ENCODE peak calls at places on chromosome 14, in seven cellular contexts. G is CD4-positive, alpha-beta T cell; R is fibroblast of the aortic adventitia; V is tibial artery; B is kidney; J is IMR-90; D is caudate nucleus. U is an unnamed sample.
A peak's percentile ranks its signal among the peaks of the same experiment; 100 is the strongest.

GRCh38 chr14:90091393-90091792 is 29.6 kb downstream of the KCNK13 start:
- DNase-seq in G (no peak), R (peak; percentile 80), V (no peak), B (no peak), J (peak; percentile 20), D (no peak), U (no peak)

GRCh38 chr14:91084516-91084915 is 24.1 kb upstream of the RPS6KA5 start:
- DNase-seq in G (no peak), R (no peak), V (no peak), B (no peak), J (no peak), D (no peak), U (no peak)

GRCh38 chr14:99476864-99477263 is 3.8 kb downstream of the SETD3 start:
- DNase-seq in G (no peak), R (peak; percentile 26), V (no peak), B (no peak), J (peak; percentile 47), D (no peak), U (no peak)

GRCh38 chr14:64732066-64732465 is 27.8 kb downstream of the PLEKHG3 start:
- DNase-seq in G (no peak), R (no peak), V (no peak), B (peak; percentile 37), J (no peak), D (no peak), U (no peak)

GRCh38 chr14:62655161-62655560 is 390.1 kb downstream of the KCNH5 start:
- DNase-seq in G (no peak), R (no peak), V (no peak), B (no peak), J (peak; percentile 49), D (no peak), U (no peak)

GRCh38 chr14:101033446-101034165 is 130.1 kb upstream of the RTL1 start:
- DNase-seq in G (no peak), R (no peak), V (peak; percentile 14), B (peak; percentile 61), J (no peak), D (no peak), U (no peak)

GRCh38 chr14:74531011-74531410 is 37.4 kb downstream of the ISCA2 start:
- DNase-seq in G (no peak), R (no peak), V (no peak), B (no peak), J (no peak), D (no peak), U (no peak)

GRCh38 chr14:77902806-77903205 is 102.9 kb downstream of the ADCK1 start:
- DNase-seq in G (no peak), R (no peak), V (no peak), B (no peak), J (no peak), D (no peak), U (no peak)

GRCh38 chr14:89121961-89122675 is 294.9 kb downstream of the FOXN3 start:
- DNase-seq in G (no peak), R (no peak), V (no peak), B (no peak), J (no peak), D (no peak), U (no peak)

GRCh38 chr14:77355811-77356210 is 21.1 kb downstream of the TMED8 start:
- DNase-seq in G (no peak), R (peak; percentile 6), V (no peak), B (no peak), J (no peak), D (no peak), U (no peak)

GRCh38 chr14:88914956-88915355 is 90.5 kb downstream of the TTC8 start:
- DNase-seq in G (no peak), R (no peak), V (no peak), B (no peak), J (no peak), D (no peak), U (no peak)

GRCh38 chr14:102326583-102326982 is 7.0 kb downstream of the ZNF839 start:
- DNase-seq in G (no peak), R (no peak), V (no peak), B (no peak), J (no peak), D (no peak), U (no peak)

GRCh38 chr14:54166049-54166950 is 209.7 kb upstream of the BMP4 start:
- DNase-seq in G (no peak), R (no peak), V (no peak), B (no peak), J (no peak), D (no peak), U (no peak)

GRCh38 chr14:67285876-67286452 is 44.7 kb downstream of the PALS1 start:
- DNase-seq in G (no peak), R (peak; percentile 78), V (no peak), B (no peak), J (peak; percentile 64), D (no peak), U (no peak)

GRCh38 chr14:56195727-56196126 is 77.5 kb downstream of the PELI2 start:
- DNase-seq in G (no peak), R (no peak), V (no peak), B (peak; percentile 66), J (peak; percentile 58), D (no peak), U (no peak)

GRCh38 chr14:95468416-95469133 is 47.9 kb downstream of the SYNE3 start:
- DNase-seq in G (no peak), R (no peak), V (no peak), B (peak; percentile 53), J (no peak), D (no peak), U (no peak)

GRCh38 chr14:64755661-64756265 is 51.5 kb downstream of the PLEKHG3 start:
- DNase-seq in G (peak; percentile 59), R (peak; percentile 33), V (no peak), B (no peak), J (peak; percentile 21), D (no peak), U (peak; percentile 53)

GRCh38 chr14:54562334-54562733 is 4.6 kb upstream of the SAMD4A start:
- DNase-seq in G (no peak), R (peak; percentile 21), V (no peak), B (no peak), J (peak; percentile 57), D (no peak), U (no peak)

GRCh38 chr14:24690492-24690891 is 56.5 kb upstream of the GZMB start:
- DNase-seq in G (no peak), R (no peak), V (no peak), B (no peak), J (no peak), D (no peak), U (no peak)

GRCh38 chr14:55610717-55611370 is 30.8 kb downstream of the KTN1 start:
- DNase-seq in G (no peak), R (no peak), V (no peak), B (no peak), J (no peak), D (no peak), U (no peak)

GRCh38 chr14:89617471-89618291 is 200.6 kb upstream of the FOXN3 start:
- DNase-seq in G (peak; percentile 5), R (peak; percentile 73), V (peak; percentile 38), B (peak; percentile 63), J (peak; percentile 77), D (no peak), U (no peak)

GRCh38 chr14:99940064-99940463 is 125.2 kb upstream of the EVL start:
- DNase-seq in G (no peak), R (no peak), V (no peak), B (no peak), J (no peak), D (no peak), U (no peak)

GRCh38 chr14:64450255-64450654 is 15.0 kb upstream of the AKAP5 start:
- DNase-seq in G (no peak), R (no peak), V (no peak), B (no peak), J (no peak), D (no peak), U (no peak)

GRCh38 chr14:89351364-89351957 is 65.6 kb downstream of the FOXN3 start:
- DNase-seq in G (no peak), R (peak; percentile 33), V (no peak), B (no peak), J (peak; percentile 42), D (no peak), U (no peak)

GRCh38 chr14:34920339-34920738 is 45.2 kb upstream of the BAZ1A start:
- DNase-seq in G (no peak), R (no peak), V (no peak), B (no peak), J (peak; percentile 66), D (no peak), U (no peak)

GRCh38 chr14:82387699-82388098 is 854.0 kb upstream of the SEL1L start:
- DNase-seq in G (no peak), R (no peak), V (no peak), B (no peak), J (no peak), D (no peak), U (no peak)

GRCh38 chr14:59483360-59483759 is 848 bp downstream of the L3HYPDH start:
- DNase-seq in G (no peak), R (peak; percentile 80), V (no peak), B (no peak), J (peak; percentile 84), D (no peak), U (no peak)

GRCh38 chr14:64294672-64295413 is 672 bp upstream of the ESR2 start:
- DNase-seq in G (peak; percentile 71), R (peak; percentile 44), V (no peak), B (peak; percentile 92), J (peak; percentile 53), D (peak; percentile 7), U (peak; percentile 84)

GRCh38 chr14:104433401-104434213 is 146.0 kb upstream of the C14orf180 start:
- DNase-seq in G (no peak), R (no peak), V (no peak), B (no peak), J (no peak), D (no peak), U (peak; percentile 7)

GRCh38 chr14:36503771-36504741 is 16.0 kb downstream of the NKX2-1 start:
- DNase-seq in G (no peak), R (no peak), V (no peak), B (peak; percentile 68), J (no peak), D (no peak), U (no peak)

GRCh38 chr14:84646791-84647500 is 883.0 kb upstream of the FLRT2 start:
- DNase-seq in G (no peak), R (no peak), V (no peak), B (no peak), J (peak; percentile 11), D (no peak), U (no peak)

GRCh38 chr14:102778616-102779351 is 1.5 kb downstream of the TRAF3 start:
- DNase-seq in G (no peak), R (peak; percentile 52), V (no peak), B (no peak), J (peak; percentile 19), D (no peak), U (no peak)

GRCh38 chr14:72613196-72613974 is 280.5 kb downstream of the DPF3 start:
- DNase-seq in G (no peak), R (peak; percentile 27), V (peak; percentile 72), B (peak; percentile 82), J (no peak), D (no peak), U (no peak)

GRCh38 chr14:68401855-68402254 is 391.0 kb downstream of the ZFP36L1 start:
- DNase-seq in G (no peak), R (no peak), V (no peak), B (no peak), J (no peak), D (no peak), U (no peak)